ENCODE peak calls at places on chromosomes 6 and 20, in ten cellular contexts. One of them, this sample, is unnamed.

GRCh38 chr6:121285041-121285440 is 49.2 kb downstream of the TBC1D32 start:
- DNase-seq in SK-N-SH: no peak
- DNase-seq in uterus: no peak
- DNase-seq in CD8-positive, alpha-beta T cell: no peak
- DNase-seq in hepatocyte: no peak
- DNase-seq in left ventricle myocardium inferior: no peak
- DNase-seq in testis: no peak
- DNase-seq in Peyer's patch: no peak
- DNase-seq in OCI-LY7: no peak
- DNase-seq in HepG2: no peak
- DNase-seq in this sample: no peak

GRCh38 chr6:153210083-153210482 is 79.0 kb upstream of the RGS17 start:
- DNase-seq in uterus: no peak
- DNase-seq in CD8-positive, alpha-beta T cell: no peak
- DNase-seq in SK-N-SH: no peak
- DNase-seq in hepatocyte: no peak
- DNase-seq in left ventricle myocardium inferior: no peak
- DNase-seq in HepG2: no peak
- DNase-seq in Peyer's patch: no peak
- DNase-seq in OCI-LY7: peak; percentile 5
- DNase-seq in testis: no peak
- DNase-seq in this sample: no peak

GRCh38 chr6:138757131-138757530 is 16.4 kb upstream of the CCDC28A start:
- DNase-seq in OCI-LY7: no peak
- DNase-seq in HepG2: no peak
- DNase-seq in uterus: no peak
- DNase-seq in hepatocyte: peak; percentile 26
- DNase-seq in SK-N-SH: no peak
- DNase-seq in testis: no peak
- DNase-seq in Peyer's patch: no peak
- DNase-seq in CD8-positive, alpha-beta T cell: no peak
- DNase-seq in left ventricle myocardium inferior: no peak
- DNase-seq in this sample: no peak

GRCh38 chr20:15862178-15862577 is 711.1 kb downstream of the KIF16B start:
- DNase-seq in hepatocyte: no peak
- DNase-seq in uterus: no peak
- DNase-seq in left ventricle myocardium inferior: no peak
- DNase-seq in Peyer's patch: no peak
- DNase-seq in HepG2: no peak
- DNase-seq in CD8-positive, alpha-beta T cell: no peak
- DNase-seq in testis: no peak
- DNase-seq in OCI-LY7: no peak
- DNase-seq in SK-N-SH: no peak
- DNase-seq in this sample: no peak

GRCh38 chr20:52497731-52498130 is 306.2 kb upstream of the ZFP64 start:
- DNase-seq in OCI-LY7: no peak
- DNase-seq in left ventricle myocardium inferior: no peak
- DNase-seq in CD8-positive, alpha-beta T cell: no peak
- DNase-seq in SK-N-SH: no peak
- DNase-seq in HepG2: no peak
- DNase-seq in Peyer's patch: no peak
- DNase-seq in testis: no peak
- DNase-seq in hepatocyte: no peak
- DNase-seq in uterus: no peak
- DNase-seq in this sample: no peak

GRCh38 chr6:85747654-85748053 is 105.0 kb upstream of the SYNCRIP start:
- DNase-seq in uterus: no peak
- DNase-seq in CD8-positive, alpha-beta T cell: no peak
- DNase-seq in testis: no peak
- DNase-seq in Peyer's patch: no peak
- DNase-seq in OCI-LY7: no peak
- DNase-seq in SK-N-SH: no peak
- DNase-seq in HepG2: peak; percentile 53
- DNase-seq in hepatocyte: peak; percentile 22
- DNase-seq in left ventricle myocardium inferior: no peak
- DNase-seq in this sample: no peak

GRCh38 chr20:47225458-47225857 is 131.0 kb downstream of the ZMYND8 start:
- DNase-seq in hepatocyte: no peak
- DNase-seq in OCI-LY7: no peak
- DNase-seq in SK-N-SH: no peak
- DNase-seq in testis: no peak
- DNase-seq in HepG2: no peak
- DNase-seq in left ventricle myocardium inferior: no peak
- DNase-seq in uterus: no peak
- DNase-seq in CD8-positive, alpha-beta T cell: no peak
- DNase-seq in Peyer's patch: no peak
- DNase-seq in this sample: no peak

GRCh38 chr20:43936371-43936770 is 21.7 kb downstream of the TOX2 start:
- DNase-seq in HepG2: no peak
- DNase-seq in testis: no peak
- DNase-seq in OCI-LY7: no peak
- DNase-seq in left ventricle myocardium inferior: no peak
- DNase-seq in CD8-positive, alpha-beta T cell: no peak
- DNase-seq in hepatocyte: no peak
- DNase-seq in uterus: no peak
- DNase-seq in Peyer's patch: no peak
- DNase-seq in SK-N-SH: no peak
- DNase-seq in this sample: no peak

GRCh38 chr6:155604991-155605390 is 149.4 kb upstream of the NOX3 start:
- DNase-seq in uterus: no peak
- DNase-seq in hepatocyte: no peak
- DNase-seq in testis: no peak
- DNase-seq in left ventricle myocardium inferior: no peak
- DNase-seq in Peyer's patch: no peak
- DNase-seq in SK-N-SH: no peak
- DNase-seq in CD8-positive, alpha-beta T cell: no peak
- DNase-seq in OCI-LY7: no peak
- DNase-seq in HepG2: no peak
- DNase-seq in this sample: no peak

GRCh38 chr20:4592316-4593148 is 129.2 kb upstream of the PRND start:
- DNase-seq in testis: peak; percentile 69
- DNase-seq in Peyer's patch: no peak
- DNase-seq in SK-N-SH: peak; percentile 84
- DNase-seq in uterus: no peak
- DNase-seq in CD8-positive, alpha-beta T cell: peak; percentile 39
- DNase-seq in left ventricle myocardium inferior: peak; percentile 41
- DNase-seq in OCI-LY7: no peak
- DNase-seq in hepatocyte: peak; percentile 76
- DNase-seq in HepG2: peak; percentile 81
- DNase-seq in this sample: no peak

GRCh38 chr6:28758046-28758817 is 165.6 kb downstream of the TRIM27 start:
- DNase-seq in uterus: no peak
- DNase-seq in testis: no peak
- DNase-seq in left ventricle myocardium inferior: no peak
- DNase-seq in CD8-positive, alpha-beta T cell: no peak
- DNase-seq in OCI-LY7: peak; percentile 43
- DNase-seq in HepG2: peak; percentile 80
- DNase-seq in SK-N-SH: no peak
- DNase-seq in Peyer's patch: no peak
- DNase-seq in hepatocyte: peak; percentile 25
- DNase-seq in this sample: no peak

GRCh38 chr6:151101811-151102694 is 137.7 kb upstream of the AKAP12 start:
- DNase-seq in testis: no peak
- DNase-seq in CD8-positive, alpha-beta T cell: no peak
- DNase-seq in hepatocyte: no peak
- DNase-seq in OCI-LY7: no peak
- DNase-seq in SK-N-SH: no peak
- DNase-seq in Peyer's patch: no peak
- DNase-seq in HepG2: no peak
- DNase-seq in uterus: no peak
- DNase-seq in left ventricle myocardium inferior: no peak
- DNase-seq in this sample: no peak

GRCh38 chr20:32339116-32339515 is 19.0 kb upstream of the ASXL1 start:
- DNase-seq in CD8-positive, alpha-beta T cell: no peak
- DNase-seq in uterus: no peak
- DNase-seq in Peyer's patch: no peak
- DNase-seq in HepG2: no peak
- DNase-seq in hepatocyte: no peak
- DNase-seq in left ventricle myocardium inferior: no peak
- DNase-seq in OCI-LY7: no peak
- DNase-seq in testis: no peak
- DNase-seq in SK-N-SH: no peak
- DNase-seq in this sample: no peak

GRCh38 chr6:69785697-69786096 is 11.1 kb downstream of the LMBRD1 start:
- DNase-seq in CD8-positive, alpha-beta T cell: no peak
- DNase-seq in left ventricle myocardium inferior: no peak
- DNase-seq in HepG2: no peak
- DNase-seq in hepatocyte: no peak
- DNase-seq in SK-N-SH: no peak
- DNase-seq in Peyer's patch: no peak
- DNase-seq in testis: no peak
- DNase-seq in uterus: no peak
- DNase-seq in OCI-LY7: no peak
- DNase-seq in this sample: no peak

GRCh38 chr6:18022398-18023231 is 35.2 kb upstream of the KIF13A start:
- DNase-seq in CD8-positive, alpha-beta T cell: no peak
- DNase-seq in SK-N-SH: no peak
- DNase-seq in testis: no peak
- DNase-seq in left ventricle myocardium inferior: no peak
- DNase-seq in OCI-LY7: no peak
- DNase-seq in Peyer's patch: no peak
- DNase-seq in hepatocyte: peak; percentile 30
- DNase-seq in uterus: no peak
- DNase-seq in HepG2: no peak
- DNase-seq in this sample: no peak

GRCh38 chr6:39520411-39520810 is 197.9 kb upstream of the KCNK16 start:
- DNase-seq in CD8-positive, alpha-beta T cell: no peak
- DNase-seq in hepatocyte: no peak
- DNase-seq in testis: no peak
- DNase-seq in SK-N-SH: no peak
- DNase-seq in HepG2: no peak
- DNase-seq in uterus: no peak
- DNase-seq in OCI-LY7: no peak
- DNase-seq in left ventricle myocardium inferior: no peak
- DNase-seq in Peyer's patch: no peak
- DNase-seq in this sample: no peak

GRCh38 chr6:109925060-109925459 is 53.1 kb upstream of the GPR6 start:
- DNase-seq in Peyer's patch: no peak
- DNase-seq in CD8-positive, alpha-beta T cell: no peak
- DNase-seq in left ventricle myocardium inferior: no peak
- DNase-seq in OCI-LY7: no peak
- DNase-seq in SK-N-SH: no peak
- DNase-seq in HepG2: no peak
- DNase-seq in uterus: no peak
- DNase-seq in hepatocyte: no peak
- DNase-seq in testis: no peak
- DNase-seq in this sample: no peak

GRCh38 chr6:37480118-37480736 is 19.5 kb downstream of the CCDC167 start:
- DNase-seq in HepG2: no peak
- DNase-seq in SK-N-SH: no peak
- DNase-seq in OCI-LY7: no peak
- DNase-seq in Peyer's patch: no peak
- DNase-seq in CD8-positive, alpha-beta T cell: no peak
- DNase-seq in left ventricle myocardium inferior: no peak
- DNase-seq in hepatocyte: no peak
- DNase-seq in testis: no peak
- DNase-seq in uterus: no peak
- DNase-seq in this sample: peak; percentile 63

DNA sequence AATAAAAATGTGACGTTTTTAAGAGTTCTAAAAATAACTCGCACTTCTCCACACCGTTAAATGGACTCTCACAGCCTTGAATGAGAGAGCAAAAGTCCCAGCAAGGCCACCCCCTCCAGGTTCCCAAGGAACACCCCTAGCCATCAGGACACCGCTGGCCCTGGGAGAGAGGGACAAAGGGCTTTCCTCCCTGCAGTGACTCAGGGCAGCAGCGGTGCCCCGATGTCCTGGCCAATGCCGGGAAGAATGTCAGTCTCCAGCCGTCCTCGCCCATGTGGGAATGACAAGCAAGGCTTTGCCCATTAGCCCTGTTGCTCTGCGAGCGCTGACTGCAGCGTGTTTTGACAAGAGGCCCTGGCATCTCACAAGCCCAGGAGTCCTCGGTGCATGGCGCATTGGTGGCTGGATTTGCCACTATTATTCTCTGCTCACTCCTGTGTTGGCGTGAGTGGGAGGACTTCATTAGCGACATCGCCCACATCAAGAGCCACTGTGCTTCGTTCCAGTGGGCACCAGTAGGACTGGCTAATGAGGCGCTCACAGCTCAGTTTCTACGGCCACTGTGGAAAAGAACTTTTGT is 336.8 kb downstream of the TAF4 start:
- DNase-seq in HepG2: no peak
- DNase-seq in OCI-LY7: no peak
- DNase-seq in testis: no peak
- DNase-seq in Peyer's patch: no peak
- DNase-seq in CD8-positive, alpha-beta T cell: no peak
- DNase-seq in hepatocyte: no peak
- DNase-seq in uterus: no peak
- DNase-seq in left ventricle myocardium inferior: no peak
- DNase-seq in SK-N-SH: no peak
- DNase-seq in this sample: no peak
- H3K9me3 ChIP-seq in HepG2: peaks cover 8% of the 10 kb centered on the region
- H3K9me3 ChIP-seq in OCI-LY7: no peaks in the 10 kb centered on the region
- H3K9me3 ChIP-seq in testis: no peaks in the 10 kb centered on the region
- H3K9me3 ChIP-seq in Peyer's patch: no peaks in the 10 kb centered on the region
- H3K9me3 ChIP-seq in CD8-positive, alpha-beta T cell: no peaks in the 10 kb centered on the region
- H3K9me3 ChIP-seq in hepatocyte: no peaks in the 10 kb centered on the region
- H3K9me3 ChIP-seq in uterus: no peaks in the 10 kb centered on the region
- H3K9me3 ChIP-seq in left ventricle myocardium inferior: no peaks in the 10 kb centered on the region
- H3K9me3 ChIP-seq in SK-N-SH: no peaks in the 10 kb centered on the region
- H3K9me3 ChIP-seq in this sample: no peaks in the 10 kb centered on the region

GRCh38 chr6:107488174-107488874 is 1.6 kb upstream of the SOBP start:
- DNase-seq in Peyer's patch: no peak
- DNase-seq in HepG2: no peak
- DNase-seq in left ventricle myocardium inferior: no peak
- DNase-seq in testis: no peak
- DNase-seq in SK-N-SH: peak; percentile 41
- DNase-seq in OCI-LY7: no peak
- DNase-seq in hepatocyte: no peak
- DNase-seq in CD8-positive, alpha-beta T cell: no peak
- DNase-seq in uterus: no peak
- DNase-seq in this sample: no peak
- H3K4me3 ChIP-seq in Peyer's patch: peak overlapping the region; percentile 66
- H3K4me3 ChIP-seq in HepG2: peak overlapping the region; percentile 94
- H3K4me3 ChIP-seq in left ventricle myocardium inferior: peak overlapping the region; percentile 93
- H3K4me3 ChIP-seq in testis: peak overlapping the region; percentile 74
- H3K4me3 ChIP-seq in SK-N-SH: peak overlapping the region; percentile 59
- H3K4me3 ChIP-seq in OCI-LY7: peak overlapping the region; percentile 95
- H3K4me3 ChIP-seq in hepatocyte: no peak overlapping the region
- H3K4me3 ChIP-seq in CD8-positive, alpha-beta T cell: peak overlapping the region; percentile 67
- H3K4me3 ChIP-seq in uterus: peak overlapping the region; percentile 63
- H3K4me3 ChIP-seq in this sample: peak overlapping the region; percentile 79

GRCh38 chr6:136873733-136874132 is 48.4 kb upstream of the SLC35D3 start:
- DNase-seq in hepatocyte: peak; percentile 6
- DNase-seq in SK-N-SH: no peak
- DNase-seq in HepG2: no peak
- DNase-seq in CD8-positive, alpha-beta T cell: no peak
- DNase-seq in OCI-LY7: peak; percentile 10
- DNase-seq in testis: no peak
- DNase-seq in left ventricle myocardium inferior: no peak
- DNase-seq in Peyer's patch: no peak
- DNase-seq in uterus: no peak
- DNase-seq in this sample: no peak
- H3K9me3 ChIP-seq in hepatocyte: peaks cover 12% of the 10 kb centered on the region
- H3K9me3 ChIP-seq in SK-N-SH: no peaks in the 10 kb centered on the region
- H3K9me3 ChIP-seq in HepG2: peaks cover 24% of the 10 kb centered on the region
- H3K9me3 ChIP-seq in CD8-positive, alpha-beta T cell: no peaks in the 10 kb centered on the region
- H3K9me3 ChIP-seq in OCI-LY7: peaks cover 13% of the 10 kb centered on the region
- H3K9me3 ChIP-seq in testis: no peaks in the 10 kb centered on the region
- H3K9me3 ChIP-seq in left ventricle myocardium inferior: peaks cover 41% of the 10 kb centered on the region
- H3K9me3 ChIP-seq in Peyer's patch: peaks cover 4% of the 10 kb centered on the region
- H3K9me3 ChIP-seq in uterus: no peaks in the 10 kb centered on the region
- H3K9me3 ChIP-seq in this sample: peaks cover 24% of the 10 kb centered on the region

GRCh38 chr6:166382933-166383816 is at the start of gene MPC1:
- DNase-seq in CD8-positive, alpha-beta T cell: peak; percentile 93
- DNase-seq in hepatocyte: peak; percentile 98
- DNase-seq in HepG2: peak; percentile 94
- DNase-seq in SK-N-SH: peak; percentile 97
- DNase-seq in testis: peak; percentile 96
- DNase-seq in left ventricle myocardium inferior: peak; percentile 98
- DNase-seq in OCI-LY7: peak; percentile 96
- DNase-seq in Peyer's patch: peak; percentile 92
- DNase-seq in uterus: peak; percentile 91
- DNase-seq in this sample: peak; percentile 96
- H3K4me3 ChIP-seq in CD8-positive, alpha-beta T cell: peak within 1 kb of the TSS; percentile 77
- H3K4me3 ChIP-seq in hepatocyte: peak within 1 kb of the TSS; percentile 86
- H3K4me3 ChIP-seq in HepG2: peak within 1 kb of the TSS; percentile 99
- H3K4me3 ChIP-seq in SK-N-SH: peak within 1 kb of the TSS; percentile 91
- H3K4me3 ChIP-seq in testis: peak within 1 kb of the TSS; percentile 87
- H3K4me3 ChIP-seq in left ventricle myocardium inferior: peak within 1 kb of the TSS; percentile 96
- H3K4me3 ChIP-seq in OCI-LY7: peak within 1 kb of the TSS; percentile 85
- H3K4me3 ChIP-seq in Peyer's patch: peak within 1 kb of the TSS; percentile 85
- H3K4me3 ChIP-seq in uterus: peak within 1 kb of the TSS; percentile 66
- H3K4me3 ChIP-seq in this sample: peak within 1 kb of the TSS; percentile 75

This sample was measured in suprapubic skin.